ENCODE peak calls at places on chromosomes 16 and 17, in five cellular contexts. One of them, this sample, is unnamed.

GRCh38 chr16:10770907-10771306 is 27.3 kb downstream of the NUBP1 start:
- DNase-seq in brain microvascular endothelial cell: no peak
- DNase-seq in cardiac fibroblast: peak; percentile 8
- DNase-seq in pancreas: no peak
- DNase-seq in heart right ventricle: no peak
- DNase-seq in this sample: peak; percentile 18

GRCh38 chr17:50931003-50931878 is 65.1 kb upstream of the TOB1 start:
- DNase-seq in brain microvascular endothelial cell: peak; percentile 78
- DNase-seq in pancreas: peak; percentile 83
- DNase-seq in heart right ventricle: peak; percentile 89
- DNase-seq in cardiac fibroblast: peak; percentile 83
- DNase-seq in this sample: peak; percentile 63

GRCh38 chr16:80285089-80285488 is 255.7 kb upstream of the DYNLRB2 start:
- DNase-seq in brain microvascular endothelial cell: peak; percentile 64
- DNase-seq in cardiac fibroblast: peak; percentile 81
- DNase-seq in heart right ventricle: no peak
- DNase-seq in pancreas: no peak
- DNase-seq in this sample: no peak

GRCh38 chr17:58533616-58534188 is 19.3 kb upstream of the MTMR4 start:
- DNase-seq in pancreas: no peak
- DNase-seq in heart right ventricle: no peak
- DNase-seq in brain microvascular endothelial cell: no peak
- DNase-seq in cardiac fibroblast: no peak
- DNase-seq in this sample: no peak

GRCh38 chr17:51217946-51218345 is 41.9 kb downstream of the MBTD1 start:
- DNase-seq in brain microvascular endothelial cell: no peak
- DNase-seq in cardiac fibroblast: no peak
- DNase-seq in heart right ventricle: no peak
- DNase-seq in pancreas: no peak
- DNase-seq in this sample: no peak

GRCh38 chr16:4131621-4132020 is 15.4 kb upstream of the ADCY9 start:
- DNase-seq in cardiac fibroblast: no peak
- DNase-seq in heart right ventricle: no peak
- DNase-seq in pancreas: no peak
- DNase-seq in brain microvascular endothelial cell: no peak
- DNase-seq in this sample: no peak

GRCh38 chr16:22296225-22297113 is 740 bp upstream of the POLR3E start:
- DNase-seq in brain microvascular endothelial cell: no peak
- DNase-seq in pancreas: no peak
- DNase-seq in cardiac fibroblast: peak; percentile 29
- DNase-seq in heart right ventricle: no peak
- DNase-seq in this sample: no peak

GRCh38 chr16:66298006-66298405 is 68.5 kb upstream of the CDH5 start:
- DNase-seq in brain microvascular endothelial cell: no peak
- DNase-seq in pancreas: no peak
- DNase-seq in heart right ventricle: no peak
- DNase-seq in cardiac fibroblast: no peak
- DNase-seq in this sample: no peak

GRCh38 chr16:5041604-5042133 is 7.9 kb upstream of the NAGPA start:
- DNase-seq in brain microvascular endothelial cell: peak; percentile 44
- DNase-seq in pancreas: no peak
- DNase-seq in cardiac fibroblast: peak; percentile 51
- DNase-seq in heart right ventricle: no peak
- DNase-seq in this sample: peak; percentile 18

GRCh38 chr16:57284952-57285263 is 436 bp upstream of the PLLP start:
- DNase-seq in heart right ventricle: no peak
- DNase-seq in cardiac fibroblast: no peak
- DNase-seq in pancreas: no peak
- DNase-seq in brain microvascular endothelial cell: no peak
- DNase-seq in this sample: no peak

GRCh38 chr17:79466562-79467350 is 144.1 kb downstream of the RBFOX3 start:
- DNase-seq in brain microvascular endothelial cell: no peak
- DNase-seq in pancreas: no peak
- DNase-seq in cardiac fibroblast: no peak
- DNase-seq in heart right ventricle: no peak
- DNase-seq in this sample: no peak

GRCh38 chr17:47703191-47703591 is 9.2 kb downstream of the TBKBP1 start:
- DNase-seq in cardiac fibroblast: no peak
- DNase-seq in heart right ventricle: no peak
- DNase-seq in brain microvascular endothelial cell: no peak
- DNase-seq in pancreas: no peak
- DNase-seq in this sample: no peak

GRCh38 chr16:3106205-3106928 is 6.0 kb upstream of the ZNF205 start:
- DNase-seq in heart right ventricle: peak; percentile 89
- DNase-seq in cardiac fibroblast: peak; percentile 83
- DNase-seq in pancreas: peak; percentile 90
- DNase-seq in brain microvascular endothelial cell: peak; percentile 77
- DNase-seq in this sample: peak; percentile 58

GRCh38 chr16:87860553-87861299 is 8.6 kb downstream of the SLC7A5 start:
- DNase-seq in pancreas: no peak
- DNase-seq in brain microvascular endothelial cell: peak; percentile 80
- DNase-seq in cardiac fibroblast: peak; percentile 62
- DNase-seq in heart right ventricle: no peak
- DNase-seq in this sample: peak; percentile 59

GRCh38 chr17:79022507-79022991 is 1.4 kb upstream of the C1QTNF1 start:
- DNase-seq in brain microvascular endothelial cell: no peak
- DNase-seq in pancreas: no peak
- DNase-seq in heart right ventricle: peak; percentile 69
- DNase-seq in cardiac fibroblast: peak; percentile 47
- DNase-seq in this sample: no peak

DNA sequence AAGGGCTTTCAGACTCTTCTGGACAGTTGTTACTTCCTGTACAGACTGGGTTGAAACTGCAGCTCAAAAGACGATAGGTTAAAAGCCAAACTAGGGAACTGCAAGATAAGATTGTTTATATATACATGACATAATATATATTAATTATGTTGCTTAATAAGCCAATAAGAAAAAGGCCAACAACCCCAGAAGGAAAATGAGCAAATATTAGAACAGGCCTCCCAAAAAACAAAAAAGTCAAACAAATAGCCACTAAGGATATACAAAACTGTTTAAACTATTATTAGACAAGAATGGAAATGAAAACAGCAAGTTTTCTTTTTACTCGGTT is 495 bp upstream of the CMTR2 start:
- DNase-seq in cardiac fibroblast: no peak
- DNase-seq in heart right ventricle: no peak
- DNase-seq in pancreas: no peak
- DNase-seq in brain microvascular endothelial cell: no peak
- DNase-seq in this sample: no peak
- H3K4me3 ChIP-seq in cardiac fibroblast: peak overlapping the region; percentile 76
- H3K4me3 ChIP-seq in heart right ventricle: peak overlapping the region; percentile 72
- H3K4me3 ChIP-seq in pancreas: peak overlapping the region; percentile 52
- H3K4me3 ChIP-seq in brain microvascular endothelial cell: peak overlapping the region; percentile 80
- H3K4me3 ChIP-seq in this sample: peak overlapping the region; percentile 81

DNA sequence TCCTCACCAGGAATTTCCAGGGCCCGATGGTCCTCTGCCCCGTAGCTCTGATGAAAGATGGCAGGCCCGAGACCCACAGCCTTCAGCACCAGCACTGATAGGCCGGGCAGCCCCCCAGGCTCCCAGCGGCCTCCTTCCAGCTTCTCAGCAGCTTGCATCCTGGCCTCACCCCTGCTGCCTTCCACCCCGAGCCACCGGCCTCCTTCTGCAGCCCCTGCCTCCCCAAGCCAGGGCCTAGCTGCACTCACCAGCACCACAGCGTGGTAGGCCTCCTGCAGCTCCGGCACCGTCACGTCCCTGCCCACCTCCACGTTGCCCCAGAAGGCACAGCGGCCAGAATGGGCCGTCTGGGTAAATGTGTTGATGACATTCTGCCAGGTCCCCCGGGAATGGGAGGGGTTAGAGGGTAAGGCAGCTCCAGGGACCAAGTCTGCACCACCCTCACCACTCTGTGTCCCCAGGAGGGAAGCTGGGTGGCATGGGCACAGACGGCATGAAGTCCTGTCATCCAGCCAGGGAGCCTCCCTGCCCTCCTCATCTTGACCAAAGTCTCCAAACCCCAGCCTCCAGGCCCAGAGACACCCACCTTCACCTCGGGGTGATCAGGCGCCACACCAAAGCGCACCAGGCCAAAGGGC is 6.5 kb downstream of the FDXR start:
- DNase-seq in cardiac fibroblast: no peak
- DNase-seq in heart right ventricle: no peak
- DNase-seq in pancreas: no peak
- DNase-seq in brain microvascular endothelial cell: no peak
- DNase-seq in this sample: no peak
- H3K4me3 ChIP-seq in cardiac fibroblast: no peak overlapping the region
- H3K4me3 ChIP-seq in heart right ventricle: no peak overlapping the region
- H3K4me3 ChIP-seq in pancreas: no peak overlapping the region
- H3K4me3 ChIP-seq in brain microvascular endothelial cell: no peak overlapping the region
- H3K4me3 ChIP-seq in this sample: no peak overlapping the region

DNA sequence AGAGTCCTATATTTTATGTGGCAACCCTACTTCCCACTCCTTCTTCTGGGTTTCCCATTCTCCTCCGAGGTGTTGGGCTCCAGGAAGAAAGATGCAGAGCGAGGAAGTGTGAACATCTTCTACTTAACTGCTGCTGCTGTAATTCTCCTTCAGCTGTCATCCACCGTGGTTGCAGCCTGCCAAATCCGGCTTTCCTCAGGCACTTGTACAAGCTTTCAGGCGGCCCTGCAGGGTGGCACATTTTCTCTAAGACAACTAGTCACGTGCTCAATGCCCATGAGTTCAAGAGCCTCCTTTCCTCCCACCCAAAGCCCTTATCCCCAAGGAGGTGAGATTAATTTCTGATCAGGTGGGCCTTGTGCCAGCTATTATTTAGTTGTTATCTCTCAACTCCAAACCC is 67.8 kb upstream of the RBBP6 start:
- DNase-seq in brain microvascular endothelial cell: no peak
- DNase-seq in cardiac fibroblast: no peak
- DNase-seq in heart right ventricle: no peak
- DNase-seq in pancreas: no peak
- DNase-seq in this sample: no peak
- H3K4me3 ChIP-seq in brain microvascular endothelial cell: no peak overlapping the region
- H3K4me3 ChIP-seq in cardiac fibroblast: no peak overlapping the region
- H3K4me3 ChIP-seq in heart right ventricle: no peak overlapping the region
- H3K4me3 ChIP-seq in pancreas: no peak overlapping the region
- H3K4me3 ChIP-seq in this sample: no peak overlapping the region

GRCh38 chr16:84596801-84597517 is 20.9 kb downstream of the COTL1 start:
- DNase-seq in brain microvascular endothelial cell: no peak
- DNase-seq in cardiac fibroblast: no peak
- DNase-seq in pancreas: no peak
- DNase-seq in heart right ventricle: no peak
- DNase-seq in this sample: no peak
- H3K4me3 ChIP-seq in brain microvascular endothelial cell: no peak overlapping the region
- H3K4me3 ChIP-seq in cardiac fibroblast: no peak overlapping the region
- H3K4me3 ChIP-seq in pancreas: no peak overlapping the region
- H3K4me3 ChIP-seq in heart right ventricle: no peak overlapping the region
- H3K4me3 ChIP-seq in this sample: no peak overlapping the region

GRCh38 chr17:14797801-14798200 is 467.3 kb downstream of the PMP22 start:
- DNase-seq in cardiac fibroblast: no peak
- DNase-seq in pancreas: no peak
- DNase-seq in brain microvascular endothelial cell: no peak
- DNase-seq in heart right ventricle: no peak
- DNase-seq in this sample: no peak
- H3K4me3 ChIP-seq in cardiac fibroblast: no peak overlapping the region
- H3K4me3 ChIP-seq in pancreas: no peak overlapping the region
- H3K4me3 ChIP-seq in brain microvascular endothelial cell: no peak overlapping the region
- H3K4me3 ChIP-seq in heart right ventricle: no peak overlapping the region
- H3K4me3 ChIP-seq in this sample: no peak overlapping the region

GRCh38 chr17:75881678-75882454 is 3.5 kb upstream of the TRIM47 start:
- DNase-seq in pancreas: no peak
- DNase-seq in heart right ventricle: no peak
- DNase-seq in brain microvascular endothelial cell: no peak
- DNase-seq in cardiac fibroblast: no peak
- DNase-seq in this sample: no peak
- H3K4me3 ChIP-seq in pancreas: no peak overlapping the region
- H3K4me3 ChIP-seq in heart right ventricle: no peak overlapping the region
- H3K4me3 ChIP-seq in brain microvascular endothelial cell: no peak overlapping the region
- H3K4me3 ChIP-seq in cardiac fibroblast: no peak overlapping the region
- H3K4me3 ChIP-seq in this sample: no peak overlapping the region

This sample was measured in skeletal muscle cell.